ENCODE peak calls at places on chromosomes 13 and 19, in six cellular contexts. X is small intestine; P is RWPE1; B is neural progenitor cell; J is psoas muscle; E is CD8-positive, alpha-beta memory T cell. U is an unnamed sample.

GRCh38 chr13:79654520-79654919 is 173.6 kb downstream of the NDFIP2 start:
- DNase-seq in P (no peak), X (no peak), B (no peak), J (no peak), E (no peak), U (no peak)

GRCh38 chr19:38210458-38210987 is 13.5 kb downstream of the DPF1 start:
- DNase-seq in P (no peak), B (peak), X (no peak), E (no peak), J (peak), U (peak)

GRCh38 chr13:32587774-32588165 is 1.5 kb downstream of the PDS5B start:
- DNase-seq in J (no peak), X (peak), B (no peak), P (no peak), E (no peak), U (no peak)

GRCh38 chr19:32012206-32012605 is 333.2 kb upstream of the ZNF507 start:
- DNase-seq in P (no peak), E (no peak), B (no peak), J (no peak), X (peak), U (no peak)

GRCh38 chr13:93227280-93227905 is 786 bp downstream of the GPC6 start:
- DNase-seq in P (no peak), X (no peak), E (no peak), J (peak), B (peak), U (peak)

GRCh38 chr19:4911314-4911713 is 2.0 kb downstream of the UHRF1 start:
- DNase-seq in P (peak), J (no peak), B (peak), E (no peak), X (no peak), U (no peak)

GRCh38 chr13:42728507-42729180 is 52.7 kb upstream of the FAM216B start:
- DNase-seq in P (peak), J (no peak), E (no peak), B (no peak), X (no peak), U (no peak)

GRCh38 chr19:51460164-51460992 is 2.1 kb upstream of the SIGLEC8 start:
- DNase-seq in P (no peak), E (no peak), J (no peak), X (no peak), B (peak), U (no peak)

GRCh38 chr19:16297575-16298178 is 26.9 kb upstream of the KLF2 start:
- DNase-seq in P (no peak), E (no peak), X (peak), J (no peak), B (no peak), U (no peak)

GRCh38 chr13:106919638-106920037 is 351.7 kb upstream of the ARGLU1 start:
- DNase-seq in J (peak), X (no peak), P (no peak), E (no peak), B (peak), U (peak)

GRCh38 chr13:75357576-75358295 is 124.2 kb downstream of the TBC1D4 start:
- DNase-seq in B (peak), X (peak), P (peak), J (no peak), E (peak), U (peak)

GRCh38 chr19:15584095-15584494 is 30.9 kb upstream of the CYP4F8 start:
- DNase-seq in B (no peak), P (no peak), X (no peak), J (no peak), E (no peak), U (no peak)

GRCh38 chr19:17703823-17704463 is 15.3 kb upstream of the MAP1S start:
- DNase-seq in X (peak), E (peak), P (no peak), J (no peak), B (peak), U (no peak)

GRCh38 chr19:42091300-42092266 is 15.6 kb downstream of the ZNF574 start:
- DNase-seq in J (no peak), P (no peak), B (no peak), E (no peak), X (peak), U (no peak)

GRCh38 chr13:59356607-59357006 is 807.1 kb downstream of the DIAPH3 start:
- DNase-seq in E (no peak), B (no peak), X (peak), J (peak), P (no peak), U (peak)

DNA sequence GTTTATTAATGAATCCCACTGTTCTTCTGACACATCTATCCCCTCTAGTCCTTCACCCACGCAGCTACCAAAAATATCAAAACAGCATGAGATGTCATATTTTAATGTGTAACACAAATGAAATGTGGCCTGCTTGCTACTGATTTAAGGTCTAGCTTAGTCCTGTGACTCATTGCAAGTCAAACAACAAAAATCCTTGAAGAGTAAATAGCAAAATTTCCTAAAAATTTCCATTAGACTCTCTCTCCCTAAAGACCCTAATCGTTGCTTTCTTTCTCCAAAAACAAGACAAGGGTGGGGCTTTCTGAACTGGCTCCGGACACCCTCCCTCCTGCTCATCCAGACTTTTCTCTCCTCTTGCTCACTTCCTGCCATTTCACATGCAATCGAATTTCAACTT is 99.9 kb upstream of the IPO5 start:
- DNase-seq in E (no peak), J (no peak), P (no peak), B (no peak), X (no peak), U (no peak)
- H3K27ac ChIP-seq in E (no peak), J (no peak), P (no peak), B (no peak), X (no peak), U (no peak)

GRCh38 chr13:110265682-110266430 is 41.1 kb downstream of the COL4A1 start:
- DNase-seq in X (no peak), P (no peak), B (peak), J (peak), E (no peak), U (no peak)
- H3K27ac ChIP-seq in X (no peak), P (no peak), B (peak), J (peak), E (no peak), U (no peak)

GRCh38 chr19:10137751-10138682 is 18.3 kb upstream of the EIF3G start:
- DNase-seq in P (no peak), E (no peak), X (no peak), B (no peak), J (no peak), U (no peak)

GRCh38 chr19:10136936-10137335 is 17.2 kb upstream of the EIF3G start:
- DNase-seq in P (no peak), E (no peak), B (no peak), J (no peak), X (no peak), U (no peak)

GRCh38 chr19:10134040-10134439 is 14.3 kb upstream of the EIF3G start:
- DNase-seq in B (no peak), X (no peak), P (no peak), J (no peak), E (no peak), U (no peak)

GRCh38 chr19:10132848-10133350 is 13.2 kb upstream of the EIF3G start:
- DNase-seq in X (no peak), P (no peak), J (no peak), E (no peak), B (no peak), U (no peak)

GRCh38 chr19:10135551-10136334 is 16.0 kb upstream of the EIF3G start:
- DNase-seq in P (peak), E (no peak), X (no peak), J (no peak), B (no peak), U (no peak)
- H3K27ac ChIP-seq in P (peak), E (no peak), X (no peak), J (no peak), B (no peak), U (no peak)

GRCh38 chr13:114113961-114114360 is 18.5 kb downstream of the RASA3 start:
- DNase-seq in P (no peak), E (no peak), B (no peak), X (no peak), J (no peak), U (no peak)

GRCh38 chr13:114115191-114115671 is 17.2 kb downstream of the RASA3 start:
- DNase-seq in X (peak), P (peak), E (no peak), J (peak), B (no peak), U (peak)

GRCh38 chr13:114112231-114112825 is 20.1 kb downstream of the RASA3 start:
- DNase-seq in P (no peak), J (peak), E (no peak), X (no peak), B (peak), U (no peak)

GRCh38 chr13:114111577-114111976 is 20.8 kb downstream of the RASA3 start:
- DNase-seq in P (no peak), B (no peak), X (no peak), J (peak), E (no peak), U (no peak)

DNA sequence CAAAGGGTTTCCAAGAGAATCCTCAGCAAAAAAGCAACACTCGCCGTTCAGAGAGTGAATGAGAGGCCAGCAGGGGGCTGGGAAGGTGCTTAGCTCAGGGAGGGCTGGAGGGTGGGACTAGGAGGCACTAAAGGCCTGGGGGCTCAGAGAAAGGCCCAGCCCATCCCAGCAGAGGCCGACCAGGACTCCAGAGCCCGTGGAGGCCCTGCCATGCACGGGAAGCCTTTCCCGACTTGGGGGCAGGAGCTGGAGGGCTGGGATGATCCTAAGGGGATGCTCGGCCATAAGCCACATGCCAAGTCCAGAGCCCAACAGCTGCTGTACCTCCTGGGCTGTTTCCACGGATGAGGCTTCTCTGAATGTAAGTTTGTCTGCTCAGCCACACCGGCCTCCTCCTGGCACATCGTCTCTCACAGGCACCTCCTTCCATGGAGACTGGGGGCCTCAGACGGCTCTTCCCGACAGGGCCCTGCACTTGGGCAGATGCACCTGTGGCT is 19.5 kb downstream of the RASA3 start:
- DNase-seq in B (peak), P (no peak), J (peak), X (no peak), E (no peak), U (no peak)
- H3K27ac ChIP-seq in B (peak), P (peak), J (peak), X (no peak), E (no peak), U (peak)

GRCh38 chr13:36495431-36495830 is 63.1 kb downstream of the CCNA1 start:
- DNase-seq in J (no peak), P (no peak), E (no peak), X (no peak), B (no peak), U (no peak)
- H3K27ac ChIP-seq in J (no peak), P (no peak), E (no peak), X (no peak), B (no peak), U (no peak)

DNA sequence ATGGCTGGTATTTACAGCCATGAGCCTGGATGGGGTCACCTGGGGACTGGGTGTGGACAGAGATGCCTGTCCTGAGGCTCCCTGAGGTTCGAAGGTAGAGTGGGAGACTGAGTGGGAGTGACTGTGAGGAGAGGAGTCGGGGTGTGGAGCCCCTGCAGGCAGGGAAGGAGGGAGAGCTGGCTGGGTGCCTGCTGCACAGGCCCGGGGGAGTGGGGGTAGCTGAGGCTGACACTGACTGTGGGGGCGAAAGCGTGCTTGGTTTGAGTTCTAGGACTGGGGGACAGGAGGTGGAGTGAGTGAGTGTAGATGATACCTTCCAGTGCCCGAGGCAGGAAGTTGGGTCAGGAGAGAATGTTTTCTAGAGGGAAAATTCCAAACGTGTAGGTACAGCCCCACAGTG is 7.1 kb downstream of the RAB11B start:
- DNase-seq in P (peak), E (no peak), J (peak), B (no peak), X (no peak), U (no peak)
- H3K27ac ChIP-seq in P (peak), E (no peak), J (no peak), B (no peak), X (no peak), U (peak)

DNA sequence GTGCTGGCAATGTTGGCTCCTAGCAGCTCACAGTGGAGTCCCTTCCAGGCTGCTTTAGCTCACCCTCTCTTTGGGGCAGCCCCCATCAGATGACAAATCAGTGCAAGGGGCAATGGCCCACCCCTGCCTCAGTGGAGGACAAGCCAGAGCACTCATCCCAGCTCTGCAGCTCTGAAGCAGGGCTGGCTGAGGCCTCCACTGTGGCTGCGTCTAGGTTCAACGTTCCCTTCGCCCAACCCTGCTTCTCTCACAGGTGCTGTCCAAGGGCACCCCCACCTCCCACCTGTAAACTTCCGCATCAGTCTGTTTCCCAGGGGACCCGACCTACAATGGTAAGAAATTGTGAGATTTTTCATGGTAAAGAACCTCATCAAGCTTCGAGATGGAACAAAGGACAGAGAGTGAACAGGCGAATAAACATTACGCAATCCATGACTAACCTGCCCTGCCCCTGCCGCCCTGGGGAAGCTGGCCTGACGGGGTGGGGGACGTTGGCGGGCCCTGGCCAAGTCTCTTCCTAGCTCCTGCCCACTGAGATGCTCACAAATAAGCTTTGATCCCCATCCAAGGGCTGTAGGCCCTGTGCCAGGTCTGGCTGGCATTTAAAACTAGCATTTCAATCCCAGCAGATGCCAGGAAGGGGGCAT is 40.5 kb downstream of the DZIP1 start:
- DNase-seq in J (no peak), X (peak), P (peak), B (no peak), E (no peak), U (peak)
- H3K27ac ChIP-seq in J (no peak), X (no peak), P (peak), B (no peak), E (no peak), U (no peak)

GRCh38 chr19:3060852-3061182 is 1.5 kb downstream of the TLE5 start:
- DNase-seq in X (no peak), E (no peak), P (no peak), J (no peak), B (no peak), U (no peak)

GRCh38 chr19:3064011-3064330 is 1.7 kb upstream of the TLE5 start:
- DNase-seq in E (no peak), B (no peak), X (no peak), J (no peak), P (no peak), U (no peak)

GRCh38 chr19:3061214-3062161 is 807 bp downstream of the TLE5 start:
- DNase-seq in X (peak), J (peak), E (peak), B (no peak), P (peak), U (peak)

GRCh38 chr19:3059653-3060052 is 2.6 kb downstream of the TLE5 start:
- DNase-seq in J (no peak), X (no peak), P (no peak), E (no peak), B (no peak), U (no peak)

GRCh38 chr19:3062165-3063105 is at the start of gene TLE5:
- DNase-seq in J (peak), E (peak), P (peak), B (peak), X (peak), U (peak)
- H3K27ac ChIP-seq in J (peak), E (peak), P (peak), B (no peak), X (peak), U (peak)

DNA sequence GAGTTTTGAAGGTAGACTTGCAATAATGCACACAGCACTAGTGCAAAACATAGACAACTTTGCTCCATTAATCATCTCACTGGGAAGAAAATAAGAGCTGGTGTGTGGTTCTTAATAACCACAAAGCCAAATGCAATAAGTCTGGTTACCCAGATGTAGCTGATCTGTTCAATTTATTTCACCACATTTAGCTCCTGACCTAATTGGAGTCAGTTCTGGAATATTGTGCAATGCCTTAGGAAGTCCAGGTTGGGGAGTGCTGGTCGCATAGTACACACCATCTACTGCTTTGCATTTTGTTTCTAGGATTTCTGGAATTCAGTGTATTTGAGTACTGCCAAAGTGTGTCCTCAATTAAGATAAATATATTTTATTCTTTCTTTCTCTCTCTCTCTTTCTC is 483.3 kb upstream of the SPRY2 start:
- DNase-seq in E (no peak), P (no peak), B (no peak), X (no peak), J (no peak), U (no peak)
- H3K27ac ChIP-seq in E (no peak), P (no peak), B (no peak), X (no peak), J (no peak), U (no peak)